ENCODE peak calls at places on chromosomes 16 and 17, in four cellular contexts. B, U, R and V are unnamed samples.

GRCh38 chr16:87956771-87957279 is 5.6 kb downstream of the BANP start:
- DNase-seq in R (no peak), U (peak; percentile 85), B (no peak), V (no peak)

GRCh38 chr17:49817993-49818392 is 29.5 kb downstream of the KAT7 start:
- DNase-seq in U (no peak), B (no peak), R (no peak), V (no peak)

GRCh38 chr17:63740464-63741181 is 976 bp downstream of the STRADA start:
- DNase-seq in R (no peak), U (peak; percentile 6), B (peak; percentile 51), V (no peak)

GRCh38 chr17:65401581-65401980 is 159.9 kb downstream of the AXIN2 start:
- DNase-seq in B (peak; percentile 10), R (no peak), U (no peak), V (no peak)

GRCh38 chr17:45775576-45776011 is 8.5 kb upstream of the CRHR1 start:
- DNase-seq in U (no peak), B (peak; percentile 46), R (no peak), V (peak; percentile 60)

GRCh38 chr17:78822552-78822951 is 18.1 kb downstream of the USP36 start:
- DNase-seq in B (no peak), R (peak; percentile 48), U (peak; percentile 100), V (no peak)

GRCh38 chr17:77512062-77512946 is 371.5 kb downstream of the SEC14L1 start:
- DNase-seq in B (no peak), U (no peak), R (no peak), V (no peak)

GRCh38 chr17:48997827-48998556 is 807 bp downstream of the IGF2BP1 start:
- DNase-seq in U (no peak), R (no peak), B (no peak), V (no peak)

GRCh38 chr17:27649929-27650328 is 18.9 kb downstream of the LGALS9 start:
- DNase-seq in B (no peak), R (no peak), U (no peak), V (no peak)

GRCh38 chr17:35376245-35376644 is 2.8 kb upstream of the SLFN11 start:
- DNase-seq in U (peak; percentile 46), R (no peak), B (peak; percentile 3), V (no peak)

GRCh38 chr17:58344047-58344790 is 7.8 kb downstream of the SUPT4H1 start:
- DNase-seq in U (no peak), R (peak; percentile 92), B (no peak), V (no peak)

GRCh38 chr17:75639771-75640555 is 6.7 kb downstream of the SMIM5 start:
- DNase-seq in U (no peak), R (peak; percentile 67), B (peak; percentile 63), V (no peak)

GRCh38 chr17:77723071-77723908 is 235.2 kb upstream of the TNRC6C start:
- DNase-seq in B (no peak), R (no peak), U (no peak), V (no peak)

GRCh38 chr17:27520571-27521185 is 64.4 kb downstream of the KSR1 start:
- DNase-seq in B (no peak), U (no peak), R (no peak), V (no peak)

GRCh38 chr17:4365628-4366311 is 705 bp downstream of the UBE2G1 start:
- DNase-seq in U (no peak), R (peak; percentile 92), B (no peak), V (peak; percentile 46)

GRCh38 chr17:5826384-5826783 is 242.1 kb upstream of the NLRP1 start:
- DNase-seq in B (peak; percentile 82), R (no peak), U (peak; percentile 61), V (no peak)

GRCh38 chr16:2912330-2913199 is 834 bp downstream of the FLYWCH1 start:
- DNase-seq in R (peak; percentile 87), U (peak; percentile 73), B (peak; percentile 25), V (peak; percentile 38)

GRCh38 chr17:28760987-28761562 is 17.3 kb downstream of the TRAF4 start:
- DNase-seq in B (peak; percentile 63), R (peak; percentile 90), U (peak; percentile 66), V (peak; percentile 54)

GRCh38 chr17:47719411-47720152 is 13.5 kb upstream of the TBX21 start:
- DNase-seq in R (no peak), B (peak; percentile 92), U (peak; percentile 72), V (no peak)

GRCh38 chr16:55570159-55570558 is 3.7 kb downstream of the CAPNS2 start:
- DNase-seq in U (no peak), R (no peak), B (no peak), V (no peak)

GRCh38 chr16:17526956-17527355 is 56.2 kb upstream of the XYLT1 start:
- DNase-seq in R (no peak), U (no peak), B (no peak), V (no peak)

GRCh38 chr17:20228860-20229259 is 219.7 kb downstream of the SPECC1 start:
- DNase-seq in R (no peak), U (peak; percentile 18), B (no peak), V (no peak)

DNA sequence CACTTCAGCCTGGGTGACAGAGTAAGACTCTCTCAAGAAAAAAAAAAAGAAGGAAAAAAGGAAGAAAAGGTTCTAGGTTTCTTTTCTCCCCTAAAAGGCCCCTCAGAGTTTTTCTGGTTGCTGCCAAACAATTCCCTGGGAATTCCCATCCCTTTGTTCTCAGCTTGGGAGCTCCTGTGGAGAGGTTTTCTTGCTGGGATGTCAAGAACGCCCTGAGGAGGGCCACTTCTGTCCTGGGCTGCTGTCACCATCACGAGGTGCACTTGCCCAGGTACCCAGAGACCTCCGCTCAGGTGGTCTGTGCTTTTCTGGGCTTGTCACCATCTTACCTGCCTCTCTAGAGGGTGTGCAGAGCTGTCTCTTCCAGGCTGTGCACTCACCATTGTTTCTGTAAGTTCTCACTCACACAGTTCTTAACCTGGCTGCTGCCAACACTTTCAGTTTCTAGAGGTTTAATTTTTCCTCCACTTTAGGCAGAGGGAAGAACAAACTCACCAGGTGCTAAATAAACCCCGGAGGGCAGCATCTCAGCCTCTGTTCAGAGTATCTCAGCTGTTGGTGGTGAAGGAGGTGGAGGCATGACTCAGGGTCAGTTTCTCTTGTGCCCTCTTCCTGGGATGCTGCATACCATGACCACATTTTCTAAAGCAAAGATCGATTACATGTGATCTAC is 2.4 kb upstream of the COX6A2 start:
- DNase-seq in B (no peak), R (no peak), U (no peak), V (no peak)
- H3K27ac ChIP-seq in B (no peak overlapping the region), R (no peak overlapping the region), U (no peak overlapping the region), V (peak overlapping the region; percentile 95)

GRCh38 chr16:68993421-68993820 is 112.0 kb upstream of the HAS3 start:
- DNase-seq in B (no peak), U (no peak), R (no peak), V (no peak)

GRCh38 chr16:68997564-68997963 is 107.9 kb upstream of the HAS3 start:
- DNase-seq in U (no peak), B (no peak), R (no peak), V (no peak)

GRCh38 chr16:68994324-68994723 is 111.1 kb upstream of the HAS3 start:
- DNase-seq in R (no peak), B (no peak), U (no peak), V (no peak)

GRCh38 chr16:68993885-68994284 is 111.6 kb upstream of the HAS3 start:
- DNase-seq in U (peak; percentile 97), B (peak; percentile 87), R (no peak), V (no peak)

GRCh38 chr16:68995011-68995504 is 110.4 kb upstream of the HAS3 start:
- DNase-seq in B (peak; percentile 70), R (no peak), U (peak; percentile 58), V (no peak)
- TF ChIP-seq CTCF in B (peak; percentile 58), R (no peak), U (peak; percentile 39), V (peak; percentile 38)

GRCh38 chr17:16989953-16990860 is 18.3 kb upstream of the TNFRSF13B start:
- DNase-seq in R (no peak), B (peak; percentile 24), U (peak; percentile 59), V (no peak)
- H3K27ac ChIP-seq in R (peak overlapping the region; percentile 66), B (no peak overlapping the region), U (no peak overlapping the region), V (peak overlapping the region; percentile 68)

DNA sequence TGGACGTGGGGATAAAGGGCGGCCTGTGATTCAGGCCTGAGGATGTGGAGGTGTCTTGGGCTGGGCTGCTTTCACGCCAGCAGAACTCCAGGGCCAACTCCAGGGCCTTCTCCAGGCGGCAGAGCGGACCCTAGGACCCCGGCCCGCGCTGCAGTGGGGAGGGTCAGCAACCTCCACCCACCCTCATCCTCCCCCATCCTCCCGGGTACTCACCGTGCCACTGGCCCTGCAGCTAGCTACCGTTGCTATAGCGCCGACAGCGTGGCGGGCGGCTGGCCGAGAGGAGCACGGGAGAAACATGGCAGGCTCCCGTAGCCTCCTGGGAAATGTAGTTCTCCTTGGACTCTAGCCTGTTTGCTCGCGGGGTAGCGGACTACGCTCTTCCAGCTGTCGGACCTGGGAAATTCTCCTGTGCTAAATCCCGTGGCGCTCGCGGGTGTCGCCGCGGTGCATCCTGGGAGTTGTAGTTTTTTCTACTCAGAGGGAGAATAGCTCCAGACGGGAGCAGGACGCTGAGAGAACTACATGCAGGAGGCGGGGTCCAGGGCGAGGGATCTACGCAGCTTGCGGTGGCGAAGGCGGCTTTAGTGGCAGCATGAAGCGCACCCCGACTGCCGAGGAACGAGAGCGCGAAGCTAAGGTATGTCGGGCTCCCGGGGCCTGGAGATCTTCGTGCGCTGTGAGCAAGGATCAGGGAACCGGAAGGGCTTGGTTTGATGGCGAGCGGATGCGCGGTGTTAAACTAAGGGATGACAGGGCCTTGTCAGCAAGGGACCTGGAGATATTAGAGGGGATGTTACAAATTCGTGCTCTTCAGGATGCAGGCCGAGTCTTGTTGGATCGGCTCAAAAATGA is at the start of the genes FTO and RPGRIP1L:
- DNase-seq in R (peak; percentile 97), B (peak; percentile 97), U (peak; percentile 99), V (peak; percentile 97)
- TF ChIP-seq CTCF in R (peak; percentile 61), B (no peak), U (peak; percentile 5), V (no peak)

GRCh38 chr16:4089811-4090293 is 26.4 kb downstream of the ADCY9 start:
- DNase-seq in B (no peak), R (no peak), U (no peak), V (no peak)
- H3K27ac ChIP-seq in B (no peak overlapping the region), R (no peak overlapping the region), U (no peak overlapping the region), V (peak overlapping the region; percentile 52)